ENCODE peak calls at places on chromosome 16, in nine cellular contexts. One of them, this sample, is unnamed.

GRCh38 chr16:67723940-67724339 is 4.8 kb upstream of the GFOD2 start:
- DNase-seq in heart left ventricle: no peak
- DNase-seq in activated naive CD8-positive, alpha-beta T cell treated with anti-CD3 and anti-CD28 coated beads, Interleukin-2, amount 50 U/mL, for 24 hours: no peak
- DNase-seq in SHP77: no peak
- DNase-seq in activated T-cell treated with anti-CD3 and anti-CD28 coated beads, Interleukin-2, amount 50 U/mL, for 1 hour: no peak
- DNase-seq in effector memory CD8-positive, alpha-beta T cell: no peak
- DNase-seq in cerebellar nuclear complex: no peak
- DNase-seq in cardiac muscle cell: no peak
- DNase-seq in fibroblast of the conjunctiva: no peak
- DNase-seq in this sample: no peak

GRCh38 chr16:86322283-86322682 is 188.0 kb upstream of the FOXF1 start:
- DNase-seq in heart left ventricle: no peak
- DNase-seq in activated naive CD8-positive, alpha-beta T cell treated with anti-CD3 and anti-CD28 coated beads, Interleukin-2, amount 50 U/mL, for 24 hours: no peak
- DNase-seq in SHP77: no peak
- DNase-seq in activated T-cell treated with anti-CD3 and anti-CD28 coated beads, Interleukin-2, amount 50 U/mL, for 1 hour: no peak
- DNase-seq in effector memory CD8-positive, alpha-beta T cell: no peak
- DNase-seq in cerebellar nuclear complex: no peak
- DNase-seq in cardiac muscle cell: no peak
- DNase-seq in fibroblast of the conjunctiva: no peak
- DNase-seq in this sample: no peak

GRCh38 chr16:12147681-12148479 is 171.3 kb downstream of the SNX29 start:
- DNase-seq in heart left ventricle: peak; percentile 63
- DNase-seq in activated naive CD8-positive, alpha-beta T cell treated with anti-CD3 and anti-CD28 coated beads, Interleukin-2, amount 50 U/mL, for 24 hours: no peak
- DNase-seq in SHP77: peak; percentile 4
- DNase-seq in activated T-cell treated with anti-CD3 and anti-CD28 coated beads, Interleukin-2, amount 50 U/mL, for 1 hour: no peak
- DNase-seq in effector memory CD8-positive, alpha-beta T cell: no peak
- DNase-seq in cerebellar nuclear complex: no peak
- DNase-seq in cardiac muscle cell: no peak
- DNase-seq in fibroblast of the conjunctiva: no peak
- DNase-seq in this sample: peak; percentile 38

GRCh38 chr16:84851192-84852127 is 31.7 kb downstream of the CRISPLD2 start:
- DNase-seq in heart left ventricle: no peak
- DNase-seq in activated naive CD8-positive, alpha-beta T cell treated with anti-CD3 and anti-CD28 coated beads, Interleukin-2, amount 50 U/mL, for 24 hours: no peak
- DNase-seq in SHP77: peak; percentile 98
- DNase-seq in activated T-cell treated with anti-CD3 and anti-CD28 coated beads, Interleukin-2, amount 50 U/mL, for 1 hour: no peak
- DNase-seq in effector memory CD8-positive, alpha-beta T cell: no peak
- DNase-seq in cerebellar nuclear complex: peak; percentile 8
- DNase-seq in cardiac muscle cell: no peak
- DNase-seq in fibroblast of the conjunctiva: peak; percentile 74
- DNase-seq in this sample: no peak

GRCh38 chr16:56938664-56939513 is 6.9 kb downstream of the HERPUD1 start:
- DNase-seq in heart left ventricle: no peak
- DNase-seq in activated naive CD8-positive, alpha-beta T cell treated with anti-CD3 and anti-CD28 coated beads, Interleukin-2, amount 50 U/mL, for 24 hours: peak; percentile 47
- DNase-seq in SHP77: no peak
- DNase-seq in activated T-cell treated with anti-CD3 and anti-CD28 coated beads, Interleukin-2, amount 50 U/mL, for 1 hour: no peak
- DNase-seq in effector memory CD8-positive, alpha-beta T cell: peak; percentile 29
- DNase-seq in cerebellar nuclear complex: no peak
- DNase-seq in cardiac muscle cell: no peak
- DNase-seq in fibroblast of the conjunctiva: no peak
- DNase-seq in this sample: no peak

GRCh38 chr16:67719778-67720144 is 645 bp upstream of the GFOD2 start:
- DNase-seq in heart left ventricle: peak; percentile 37
- DNase-seq in activated naive CD8-positive, alpha-beta T cell treated with anti-CD3 and anti-CD28 coated beads, Interleukin-2, amount 50 U/mL, for 24 hours: peak; percentile 20
- DNase-seq in SHP77: no peak
- DNase-seq in activated T-cell treated with anti-CD3 and anti-CD28 coated beads, Interleukin-2, amount 50 U/mL, for 1 hour: peak; percentile 41
- DNase-seq in effector memory CD8-positive, alpha-beta T cell: no peak
- DNase-seq in cerebellar nuclear complex: peak; percentile 33
- DNase-seq in cardiac muscle cell: peak; percentile 28
- DNase-seq in fibroblast of the conjunctiva: peak; percentile 8
- DNase-seq in this sample: no peak

GRCh38 chr16:79826732-79827514 is 226.4 kb upstream of the MAF start:
- DNase-seq in heart left ventricle: no peak
- DNase-seq in activated naive CD8-positive, alpha-beta T cell treated with anti-CD3 and anti-CD28 coated beads, Interleukin-2, amount 50 U/mL, for 24 hours: no peak
- DNase-seq in SHP77: no peak
- DNase-seq in activated T-cell treated with anti-CD3 and anti-CD28 coated beads, Interleukin-2, amount 50 U/mL, for 1 hour: no peak
- DNase-seq in effector memory CD8-positive, alpha-beta T cell: no peak
- DNase-seq in cerebellar nuclear complex: no peak
- DNase-seq in cardiac muscle cell: no peak
- DNase-seq in fibroblast of the conjunctiva: no peak
- DNase-seq in this sample: no peak

GRCh38 chr16:88534731-88535141 is 35.5 kb upstream of the ZC3H18 start:
- DNase-seq in heart left ventricle: no peak
- DNase-seq in activated naive CD8-positive, alpha-beta T cell treated with anti-CD3 and anti-CD28 coated beads, Interleukin-2, amount 50 U/mL, for 24 hours: peak; percentile 49
- DNase-seq in SHP77: no peak
- DNase-seq in activated T-cell treated with anti-CD3 and anti-CD28 coated beads, Interleukin-2, amount 50 U/mL, for 1 hour: peak; percentile 57
- DNase-seq in effector memory CD8-positive, alpha-beta T cell: peak; percentile 23
- DNase-seq in cerebellar nuclear complex: no peak
- DNase-seq in cardiac muscle cell: peak; percentile 58
- DNase-seq in fibroblast of the conjunctiva: peak; percentile 28
- DNase-seq in this sample: no peak

GRCh38 chr16:71421911-71422310 is 19.9 kb downstream of the TLE7 start:
- DNase-seq in heart left ventricle: no peak
- DNase-seq in activated naive CD8-positive, alpha-beta T cell treated with anti-CD3 and anti-CD28 coated beads, Interleukin-2, amount 50 U/mL, for 24 hours: peak; percentile 29
- DNase-seq in SHP77: peak; percentile 26
- DNase-seq in activated T-cell treated with anti-CD3 and anti-CD28 coated beads, Interleukin-2, amount 50 U/mL, for 1 hour: no peak
- DNase-seq in effector memory CD8-positive, alpha-beta T cell: peak; percentile 6
- DNase-seq in cerebellar nuclear complex: no peak
- DNase-seq in cardiac muscle cell: peak; percentile 16
- DNase-seq in fibroblast of the conjunctiva: no peak
- DNase-seq in this sample: no peak

GRCh38 chr16:86065711-86066110 is 166.7 kb downstream of the IRF8 start:
- DNase-seq in heart left ventricle: no peak
- DNase-seq in activated naive CD8-positive, alpha-beta T cell treated with anti-CD3 and anti-CD28 coated beads, Interleukin-2, amount 50 U/mL, for 24 hours: no peak
- DNase-seq in SHP77: no peak
- DNase-seq in activated T-cell treated with anti-CD3 and anti-CD28 coated beads, Interleukin-2, amount 50 U/mL, for 1 hour: no peak
- DNase-seq in effector memory CD8-positive, alpha-beta T cell: no peak
- DNase-seq in cerebellar nuclear complex: no peak
- DNase-seq in cardiac muscle cell: no peak
- DNase-seq in fibroblast of the conjunctiva: no peak
- DNase-seq in this sample: no peak

GRCh38 chr16:4601317-4602186 is 13.1 kb downstream of the UBALD1 start:
- DNase-seq in heart left ventricle: no peak
- DNase-seq in activated naive CD8-positive, alpha-beta T cell treated with anti-CD3 and anti-CD28 coated beads, Interleukin-2, amount 50 U/mL, for 24 hours: no peak
- DNase-seq in SHP77: no peak
- DNase-seq in activated T-cell treated with anti-CD3 and anti-CD28 coated beads, Interleukin-2, amount 50 U/mL, for 1 hour: no peak
- DNase-seq in effector memory CD8-positive, alpha-beta T cell: no peak
- DNase-seq in cerebellar nuclear complex: peak; percentile 71
- DNase-seq in cardiac muscle cell: no peak
- DNase-seq in fibroblast of the conjunctiva: no peak
- DNase-seq in this sample: peak; percentile 10

GRCh38 chr16:56841233-56841632 is 23.8 kb upstream of the SLC12A3 start:
- DNase-seq in heart left ventricle: no peak
- DNase-seq in activated naive CD8-positive, alpha-beta T cell treated with anti-CD3 and anti-CD28 coated beads, Interleukin-2, amount 50 U/mL, for 24 hours: no peak
- DNase-seq in SHP77: no peak
- DNase-seq in activated T-cell treated with anti-CD3 and anti-CD28 coated beads, Interleukin-2, amount 50 U/mL, for 1 hour: no peak
- DNase-seq in effector memory CD8-positive, alpha-beta T cell: no peak
- DNase-seq in cerebellar nuclear complex: no peak
- DNase-seq in cardiac muscle cell: no peak
- DNase-seq in fibroblast of the conjunctiva: peak; percentile 57
- DNase-seq in this sample: no peak

GRCh38 chr16:81650982-81651562 is 128.0 kb upstream of the PLCG2 start:
- DNase-seq in heart left ventricle: peak; percentile 81
- DNase-seq in activated naive CD8-positive, alpha-beta T cell treated with anti-CD3 and anti-CD28 coated beads, Interleukin-2, amount 50 U/mL, for 24 hours: no peak
- DNase-seq in SHP77: peak; percentile 93
- DNase-seq in activated T-cell treated with anti-CD3 and anti-CD28 coated beads, Interleukin-2, amount 50 U/mL, for 1 hour: no peak
- DNase-seq in effector memory CD8-positive, alpha-beta T cell: no peak
- DNase-seq in cerebellar nuclear complex: no peak
- DNase-seq in cardiac muscle cell: peak; percentile 86
- DNase-seq in fibroblast of the conjunctiva: peak; percentile 5
- DNase-seq in this sample: peak; percentile 39

GRCh38 chr16:75073551-75074414 is 42.8 kb downstream of the LDHD start:
- DNase-seq in heart left ventricle: no peak
- DNase-seq in activated naive CD8-positive, alpha-beta T cell treated with anti-CD3 and anti-CD28 coated beads, Interleukin-2, amount 50 U/mL, for 24 hours: no peak
- DNase-seq in SHP77: no peak
- DNase-seq in activated T-cell treated with anti-CD3 and anti-CD28 coated beads, Interleukin-2, amount 50 U/mL, for 1 hour: no peak
- DNase-seq in effector memory CD8-positive, alpha-beta T cell: no peak
- DNase-seq in cerebellar nuclear complex: no peak
- DNase-seq in cardiac muscle cell: no peak
- DNase-seq in fibroblast of the conjunctiva: no peak
- DNase-seq in this sample: no peak

GRCh38 chr16:85396879-85397871 is 215.9 kb upstream of the GSE1 start:
- DNase-seq in heart left ventricle: peak; percentile 22
- DNase-seq in activated naive CD8-positive, alpha-beta T cell treated with anti-CD3 and anti-CD28 coated beads, Interleukin-2, amount 50 U/mL, for 24 hours: peak; percentile 22
- DNase-seq in SHP77: peak; percentile 76
- DNase-seq in activated T-cell treated with anti-CD3 and anti-CD28 coated beads, Interleukin-2, amount 50 U/mL, for 1 hour: peak; percentile 14
- DNase-seq in effector memory CD8-positive, alpha-beta T cell: no peak
- DNase-seq in cerebellar nuclear complex: no peak
- DNase-seq in cardiac muscle cell: no peak
- DNase-seq in fibroblast of the conjunctiva: no peak
- DNase-seq in this sample: no peak

GRCh38 chr16:67148221-67148620 is 2.6 kb downstream of the B3GNT9 start:
- DNase-seq in heart left ventricle: no peak
- DNase-seq in activated naive CD8-positive, alpha-beta T cell treated with anti-CD3 and anti-CD28 coated beads, Interleukin-2, amount 50 U/mL, for 24 hours: no peak
- DNase-seq in SHP77: no peak
- DNase-seq in activated T-cell treated with anti-CD3 and anti-CD28 coated beads, Interleukin-2, amount 50 U/mL, for 1 hour: no peak
- DNase-seq in effector memory CD8-positive, alpha-beta T cell: no peak
- DNase-seq in cerebellar nuclear complex: no peak
- DNase-seq in cardiac muscle cell: no peak
- DNase-seq in fibroblast of the conjunctiva: no peak
- DNase-seq in this sample: no peak

GRCh38 chr16:83953796-83954576 is 946 bp downstream of the OSGIN1 start:
- DNase-seq in heart left ventricle: no peak
- DNase-seq in activated naive CD8-positive, alpha-beta T cell treated with anti-CD3 and anti-CD28 coated beads, Interleukin-2, amount 50 U/mL, for 24 hours: no peak
- DNase-seq in SHP77: peak; percentile 17
- DNase-seq in activated T-cell treated with anti-CD3 and anti-CD28 coated beads, Interleukin-2, amount 50 U/mL, for 1 hour: no peak
- DNase-seq in effector memory CD8-positive, alpha-beta T cell: no peak
- DNase-seq in cerebellar nuclear complex: no peak
- DNase-seq in cardiac muscle cell: peak; percentile 34
- DNase-seq in fibroblast of the conjunctiva: no peak
- DNase-seq in this sample: no peak

GRCh38 chr16:66408181-66409048 is 18.7 kb upstream of the BEAN1 start:
- DNase-seq in heart left ventricle: peak; percentile 70
- DNase-seq in activated naive CD8-positive, alpha-beta T cell treated with anti-CD3 and anti-CD28 coated beads, Interleukin-2, amount 50 U/mL, for 24 hours: peak; percentile 10
- DNase-seq in SHP77: peak; percentile 35
- DNase-seq in activated T-cell treated with anti-CD3 and anti-CD28 coated beads, Interleukin-2, amount 50 U/mL, for 1 hour: peak; percentile 35
- DNase-seq in effector memory CD8-positive, alpha-beta T cell: peak; percentile 24
- DNase-seq in cerebellar nuclear complex: no peak
- DNase-seq in cardiac muscle cell: peak; percentile 90
- DNase-seq in fibroblast of the conjunctiva: peak; percentile 3
- DNase-seq in this sample: no peak

GRCh38 chr16:578870-579405 is 9.2 kb downstream of the PIGQ start:
- DNase-seq in heart left ventricle: peak; percentile 66
- DNase-seq in activated naive CD8-positive, alpha-beta T cell treated with anti-CD3 and anti-CD28 coated beads, Interleukin-2, amount 50 U/mL, for 24 hours: peak; percentile 80
- DNase-seq in SHP77: peak; percentile 63
- DNase-seq in activated T-cell treated with anti-CD3 and anti-CD28 coated beads, Interleukin-2, amount 50 U/mL, for 1 hour: peak; percentile 67
- DNase-seq in effector memory CD8-positive, alpha-beta T cell: peak; percentile 53
- DNase-seq in cerebellar nuclear complex: no peak
- DNase-seq in cardiac muscle cell: peak; percentile 86
- DNase-seq in fibroblast of the conjunctiva: peak; percentile 57
- DNase-seq in this sample: no peak

GRCh38 chr16:81548901-81549546 is 104.4 kb downstream of the CMIP start:
- DNase-seq in heart left ventricle: no peak
- DNase-seq in activated naive CD8-positive, alpha-beta T cell treated with anti-CD3 and anti-CD28 coated beads, Interleukin-2, amount 50 U/mL, for 24 hours: no peak
- DNase-seq in SHP77: no peak
- DNase-seq in activated T-cell treated with anti-CD3 and anti-CD28 coated beads, Interleukin-2, amount 50 U/mL, for 1 hour: no peak
- DNase-seq in effector memory CD8-positive, alpha-beta T cell: no peak
- DNase-seq in cerebellar nuclear complex: no peak
- DNase-seq in cardiac muscle cell: no peak
- DNase-seq in fibroblast of the conjunctiva: no peak
- DNase-seq in this sample: no peak

GRCh38 chr16:3012246-3012645 is 477 bp upstream of the CLDN9 start:
- DNase-seq in heart left ventricle: no peak
- DNase-seq in activated naive CD8-positive, alpha-beta T cell treated with anti-CD3 and anti-CD28 coated beads, Interleukin-2, amount 50 U/mL, for 24 hours: no peak
- DNase-seq in SHP77: no peak
- DNase-seq in activated T-cell treated with anti-CD3 and anti-CD28 coated beads, Interleukin-2, amount 50 U/mL, for 1 hour: no peak
- DNase-seq in effector memory CD8-positive, alpha-beta T cell: no peak
- DNase-seq in cerebellar nuclear complex: no peak
- DNase-seq in cardiac muscle cell: no peak
- DNase-seq in fibroblast of the conjunctiva: no peak
- DNase-seq in this sample: no peak

GRCh38 chr16:85141491-85142128 is 29.3 kb upstream of the CIBAR2 start:
- DNase-seq in heart left ventricle: no peak
- DNase-seq in activated naive CD8-positive, alpha-beta T cell treated with anti-CD3 and anti-CD28 coated beads, Interleukin-2, amount 50 U/mL, for 24 hours: no peak
- DNase-seq in SHP77: no peak
- DNase-seq in activated T-cell treated with anti-CD3 and anti-CD28 coated beads, Interleukin-2, amount 50 U/mL, for 1 hour: no peak
- DNase-seq in effector memory CD8-positive, alpha-beta T cell: no peak
- DNase-seq in cerebellar nuclear complex: no peak
- DNase-seq in cardiac muscle cell: no peak
- DNase-seq in fibroblast of the conjunctiva: no peak
- DNase-seq in this sample: no peak

GRCh38 chr16:3458278-3458851 is 14.9 kb downstream of the NAA60 start:
- DNase-seq in heart left ventricle: no peak
- DNase-seq in activated naive CD8-positive, alpha-beta T cell treated with anti-CD3 and anti-CD28 coated beads, Interleukin-2, amount 50 U/mL, for 24 hours: peak; percentile 16
- DNase-seq in SHP77: no peak
- DNase-seq in activated T-cell treated with anti-CD3 and anti-CD28 coated beads, Interleukin-2, amount 50 U/mL, for 1 hour: no peak
- DNase-seq in effector memory CD8-positive, alpha-beta T cell: peak; percentile 13
- DNase-seq in cerebellar nuclear complex: no peak
- DNase-seq in cardiac muscle cell: peak; percentile 46
- DNase-seq in fibroblast of the conjunctiva: no peak
- DNase-seq in this sample: no peak

GRCh38 chr16:48125888-48126287 is 29.9 kb downstream of the ABCC12 start:
- DNase-seq in heart left ventricle: no peak
- DNase-seq in activated naive CD8-positive, alpha-beta T cell treated with anti-CD3 and anti-CD28 coated beads, Interleukin-2, amount 50 U/mL, for 24 hours: no peak
- DNase-seq in SHP77: no peak
- DNase-seq in activated T-cell treated with anti-CD3 and anti-CD28 coated beads, Interleukin-2, amount 50 U/mL, for 1 hour: no peak
- DNase-seq in effector memory CD8-positive, alpha-beta T cell: no peak
- DNase-seq in cerebellar nuclear complex: no peak
- DNase-seq in cardiac muscle cell: no peak
- DNase-seq in fibroblast of the conjunctiva: no peak
- DNase-seq in this sample: no peak

GRCh38 chr16:89742948-89743347 is 21.6 kb downstream of the ZNF276 start:
- DNase-seq in heart left ventricle: no peak
- DNase-seq in activated naive CD8-positive, alpha-beta T cell treated with anti-CD3 and anti-CD28 coated beads, Interleukin-2, amount 50 U/mL, for 24 hours: no peak
- DNase-seq in SHP77: no peak
- DNase-seq in activated T-cell treated with anti-CD3 and anti-CD28 coated beads, Interleukin-2, amount 50 U/mL, for 1 hour: no peak
- DNase-seq in effector memory CD8-positive, alpha-beta T cell: no peak
- DNase-seq in cerebellar nuclear complex: no peak
- DNase-seq in cardiac muscle cell: no peak
- DNase-seq in fibroblast of the conjunctiva: no peak
- DNase-seq in this sample: no peak

GRCh38 chr16:53090591-53091507 is 36.1 kb downstream of the CHD9 start:
- DNase-seq in heart left ventricle: peak; percentile 95
- DNase-seq in activated naive CD8-positive, alpha-beta T cell treated with anti-CD3 and anti-CD28 coated beads, Interleukin-2, amount 50 U/mL, for 24 hours: peak; percentile 8
- DNase-seq in SHP77: no peak
- DNase-seq in activated T-cell treated with anti-CD3 and anti-CD28 coated beads, Interleukin-2, amount 50 U/mL, for 1 hour: no peak
- DNase-seq in effector memory CD8-positive, alpha-beta T cell: no peak
- DNase-seq in cerebellar nuclear complex: no peak
- DNase-seq in cardiac muscle cell: no peak
- DNase-seq in fibroblast of the conjunctiva: peak; percentile 100
- DNase-seq in this sample: peak; percentile 95

GRCh38 chr16:75420987-75421819 is 12.1 kb downstream of the CFDP1 start:
- DNase-seq in heart left ventricle: peak; percentile 90
- DNase-seq in activated naive CD8-positive, alpha-beta T cell treated with anti-CD3 and anti-CD28 coated beads, Interleukin-2, amount 50 U/mL, for 24 hours: peak; percentile 52
- DNase-seq in SHP77: no peak
- DNase-seq in activated T-cell treated with anti-CD3 and anti-CD28 coated beads, Interleukin-2, amount 50 U/mL, for 1 hour: no peak
- DNase-seq in effector memory CD8-positive, alpha-beta T cell: no peak
- DNase-seq in cerebellar nuclear complex: no peak
- DNase-seq in cardiac muscle cell: peak; percentile 80
- DNase-seq in fibroblast of the conjunctiva: peak; percentile 51
- DNase-seq in this sample: no peak

GRCh38 chr16:87459833-87460232 is 33.0 kb downstream of the ZCCHC14 start:
- DNase-seq in heart left ventricle: no peak
- DNase-seq in activated naive CD8-positive, alpha-beta T cell treated with anti-CD3 and anti-CD28 coated beads, Interleukin-2, amount 50 U/mL, for 24 hours: no peak
- DNase-seq in SHP77: no peak
- DNase-seq in activated T-cell treated with anti-CD3 and anti-CD28 coated beads, Interleukin-2, amount 50 U/mL, for 1 hour: no peak
- DNase-seq in effector memory CD8-positive, alpha-beta T cell: no peak
- DNase-seq in cerebellar nuclear complex: no peak
- DNase-seq in cardiac muscle cell: no peak
- DNase-seq in fibroblast of the conjunctiva: no peak
- DNase-seq in this sample: no peak

GRCh38 chr16:79599256-79599836 is 1.2 kb downstream of the MAF start:
- DNase-seq in heart left ventricle: peak; percentile 40
- DNase-seq in activated naive CD8-positive, alpha-beta T cell treated with anti-CD3 and anti-CD28 coated beads, Interleukin-2, amount 50 U/mL, for 24 hours: peak; percentile 31
- DNase-seq in SHP77: no peak
- DNase-seq in activated T-cell treated with anti-CD3 and anti-CD28 coated beads, Interleukin-2, amount 50 U/mL, for 1 hour: peak; percentile 55
- DNase-seq in effector memory CD8-positive, alpha-beta T cell: peak; percentile 25
- DNase-seq in cerebellar nuclear complex: no peak
- DNase-seq in cardiac muscle cell: peak; percentile 61
- DNase-seq in fibroblast of the conjunctiva: no peak
- DNase-seq in this sample: no peak

GRCh38 chr16:9258423-9259051 is 167.1 kb downstream of the HAPSTR1 start:
- DNase-seq in heart left ventricle: peak; percentile 33
- DNase-seq in activated naive CD8-positive, alpha-beta T cell treated with anti-CD3 and anti-CD28 coated beads, Interleukin-2, amount 50 U/mL, for 24 hours: peak; percentile 18
- DNase-seq in SHP77: peak; percentile 40
- DNase-seq in activated T-cell treated with anti-CD3 and anti-CD28 coated beads, Interleukin-2, amount 50 U/mL, for 1 hour: no peak
- DNase-seq in effector memory CD8-positive, alpha-beta T cell: no peak
- DNase-seq in cerebellar nuclear complex: no peak
- DNase-seq in cardiac muscle cell: peak; percentile 70
- DNase-seq in fibroblast of the conjunctiva: peak; percentile 3
- DNase-seq in this sample: no peak

GRCh38 chr16:65769776-65770438 is 596.6 kb upstream of the CDH5 start:
- DNase-seq in heart left ventricle: no peak
- DNase-seq in activated naive CD8-positive, alpha-beta T cell treated with anti-CD3 and anti-CD28 coated beads, Interleukin-2, amount 50 U/mL, for 24 hours: no peak
- DNase-seq in SHP77: no peak
- DNase-seq in activated T-cell treated with anti-CD3 and anti-CD28 coated beads, Interleukin-2, amount 50 U/mL, for 1 hour: no peak
- DNase-seq in effector memory CD8-positive, alpha-beta T cell: no peak
- DNase-seq in cerebellar nuclear complex: no peak
- DNase-seq in cardiac muscle cell: no peak
- DNase-seq in fibroblast of the conjunctiva: no peak
- DNase-seq in this sample: no peak